ENCODE peak calls at places on chromosome 1, in five cellular contexts. One of them, this sample, is unnamed.

GRCh38 chr1:53442297-53442696 is 16.9 kb upstream of the DMRTB1 start:
- DNase-seq in K562: no peak
- DNase-seq in SK-N-SH: no peak
- DNase-seq in H1: peak; percentile 41
- DNase-seq in GM12878: no peak
- DNase-seq in this sample: no peak

GRCh38 chr1:52562766-52563165 is 9.9 kb upstream of the TUT4 start:
- DNase-seq in GM12878: no peak
- DNase-seq in SK-N-SH: no peak
- DNase-seq in K562: no peak
- DNase-seq in H1: no peak
- DNase-seq in this sample: no peak

GRCh38 chr1:154970631-154971340 is at the start of gene SHC1:
- DNase-seq in GM12878: no peak
- DNase-seq in SK-N-SH: peak; percentile 90
- DNase-seq in K562: peak; percentile 94
- DNase-seq in H1: peak; percentile 90
- DNase-seq in this sample: no peak

GRCh38 chr1:55378582-55378981 is 163.4 kb upstream of the USP24 start:
- DNase-seq in K562: peak; percentile 52
- DNase-seq in H1: peak; percentile 84
- DNase-seq in GM12878: no peak
- DNase-seq in SK-N-SH: no peak
- DNase-seq in this sample: no peak

GRCh38 chr1:198726455-198726854 is 87.6 kb downstream of the PTPRC start:
- DNase-seq in H1: no peak
- DNase-seq in SK-N-SH: no peak
- DNase-seq in GM12878: no peak
- DNase-seq in K562: no peak
- DNase-seq in this sample: no peak

GRCh38 chr1:8494681-8495080 is 176.8 kb downstream of the SLC45A1 start:
- DNase-seq in SK-N-SH: no peak
- DNase-seq in H1: no peak
- DNase-seq in GM12878: no peak
- DNase-seq in K562: no peak
- DNase-seq in this sample: no peak

GRCh38 chr1:28812669-28813468 is 899 bp downstream of the OPRD1 start:
- DNase-seq in H1: no peak
- DNase-seq in K562: no peak
- DNase-seq in SK-N-SH: peak; percentile 85
- DNase-seq in GM12878: no peak
- DNase-seq in this sample: no peak

GRCh38 chr1:56068210-56068609 is 511.2 kb downstream of the PLPP3 start:
- DNase-seq in H1: no peak
- DNase-seq in GM12878: no peak
- DNase-seq in K562: no peak
- DNase-seq in SK-N-SH: no peak
- DNase-seq in this sample: no peak

GRCh38 chr1:232005300-232005699 is 378.7 kb downstream of the DISC1 start:
- DNase-seq in H1: no peak
- DNase-seq in SK-N-SH: no peak
- DNase-seq in GM12878: no peak
- DNase-seq in K562: no peak
- DNase-seq in this sample: no peak

GRCh38 chr1:24966724-24967346 is 36.8 kb upstream of the RUNX3 start:
- DNase-seq in SK-N-SH: no peak
- DNase-seq in GM12878: peak; percentile 73
- DNase-seq in H1: no peak
- DNase-seq in K562: peak; percentile 60
- DNase-seq in this sample: peak; percentile 86

GRCh38 chr1:65389296-65389695 is 31.2 kb upstream of the LEPR start:
- DNase-seq in SK-N-SH: no peak
- DNase-seq in H1: no peak
- DNase-seq in K562: no peak
- DNase-seq in GM12878: no peak
- DNase-seq in this sample: no peak

GRCh38 chr1:159040893-159041724 is 31.4 kb downstream of the IFI16 start:
- DNase-seq in H1: no peak
- DNase-seq in GM12878: no peak
- DNase-seq in SK-N-SH: no peak
- DNase-seq in K562: no peak
- DNase-seq in this sample: no peak

GRCh38 chr1:228964178-228964819 is 229.0 kb downstream of the RHOU start:
- DNase-seq in GM12878: no peak
- DNase-seq in H1: no peak
- DNase-seq in K562: no peak
- DNase-seq in SK-N-SH: no peak
- DNase-seq in this sample: no peak

DNA sequence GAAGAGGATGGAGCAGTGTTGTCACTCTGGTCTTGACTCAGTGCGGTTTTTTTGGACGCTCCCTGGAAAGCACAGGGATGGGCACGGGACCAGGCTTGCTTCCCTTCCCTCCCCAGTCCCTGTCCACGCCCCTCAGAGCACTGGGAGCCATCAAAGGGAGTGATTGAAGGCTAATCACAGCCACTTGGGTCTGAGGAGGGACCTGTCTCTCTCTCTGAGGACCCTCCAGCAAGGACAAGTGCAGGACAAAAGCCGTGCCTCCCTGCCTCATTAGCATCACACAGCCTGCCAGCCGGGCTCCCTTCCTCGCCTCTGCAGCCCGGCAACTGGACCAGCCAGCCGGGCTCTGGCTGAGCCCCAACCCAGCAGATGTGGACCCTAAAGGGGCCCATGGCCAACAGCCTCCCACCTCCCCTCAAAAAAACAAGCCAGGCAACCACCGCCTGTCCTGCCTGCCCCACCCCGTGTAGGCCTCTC is 18.6 kb upstream of the PDZK1IP1 start:
- DNase-seq in H1: peak; percentile 74
- DNase-seq in SK-N-SH: no peak
- DNase-seq in K562: no peak
- DNase-seq in GM12878: no peak
- DNase-seq in this sample: no peak
- H3K27me3 ChIP-seq in H1: peaks cover 37% of the 10 kb centered on the region
- H3K27me3 ChIP-seq in SK-N-SH: peaks cover 10% of the 10 kb centered on the region
- H3K27me3 ChIP-seq in K562: no peaks in the 10 kb centered on the region
- H3K27me3 ChIP-seq in GM12878: peaks cover 1% of the 10 kb centered on the region
- H3K27me3 ChIP-seq in this sample: peaks cover 6% of the 10 kb centered on the region

GRCh38 chr1:31760422-31760900 is 3.7 kb downstream of the ADGRB2 start:
- DNase-seq in GM12878: no peak
- DNase-seq in SK-N-SH: peak; percentile 56
- DNase-seq in H1: no peak
- DNase-seq in K562: no peak
- DNase-seq in this sample: no peak
- TF ChIP-seq GABPA in GM12878: no peak
- TF ChIP-seq GABPA in SK-N-SH: no peak
- TF ChIP-seq GABPA in H1: no peak
- TF ChIP-seq GABPA in K562: no peak
- TF ChIP-seq GABPA in this sample: no peak

DNA sequence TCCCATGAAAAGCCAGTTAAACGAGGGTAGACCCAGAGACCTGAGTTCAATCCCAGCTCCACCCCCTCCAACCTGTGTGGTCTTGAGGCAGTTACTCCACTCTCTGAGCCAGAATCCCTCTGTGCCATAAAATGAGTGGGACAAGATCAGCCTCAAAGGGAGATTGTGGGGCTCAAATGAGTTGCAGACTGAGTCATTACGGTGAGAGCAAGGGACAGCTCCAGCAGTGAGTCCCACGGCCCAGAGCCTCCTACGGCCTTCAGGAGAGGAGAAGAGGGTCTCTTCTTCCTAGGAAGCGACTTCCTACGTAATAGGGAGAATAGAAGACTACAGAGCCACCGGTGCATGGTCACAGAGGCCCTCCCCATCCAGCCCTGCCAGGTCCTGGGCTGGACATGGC is 6.7 kb upstream of the CAMK2N1 start:
- DNase-seq in H1: no peak
- DNase-seq in K562: no peak
- DNase-seq in SK-N-SH: peak; percentile 6
- DNase-seq in GM12878: no peak
- DNase-seq in this sample: no peak
- H3K27ac ChIP-seq in H1: no peak overlapping the region
- H3K27ac ChIP-seq in K562: no peak overlapping the region
- H3K27ac ChIP-seq in SK-N-SH: no peak overlapping the region
- H3K27ac ChIP-seq in GM12878: no peak overlapping the region
- H3K27ac ChIP-seq in this sample: no peak overlapping the region

DNA sequence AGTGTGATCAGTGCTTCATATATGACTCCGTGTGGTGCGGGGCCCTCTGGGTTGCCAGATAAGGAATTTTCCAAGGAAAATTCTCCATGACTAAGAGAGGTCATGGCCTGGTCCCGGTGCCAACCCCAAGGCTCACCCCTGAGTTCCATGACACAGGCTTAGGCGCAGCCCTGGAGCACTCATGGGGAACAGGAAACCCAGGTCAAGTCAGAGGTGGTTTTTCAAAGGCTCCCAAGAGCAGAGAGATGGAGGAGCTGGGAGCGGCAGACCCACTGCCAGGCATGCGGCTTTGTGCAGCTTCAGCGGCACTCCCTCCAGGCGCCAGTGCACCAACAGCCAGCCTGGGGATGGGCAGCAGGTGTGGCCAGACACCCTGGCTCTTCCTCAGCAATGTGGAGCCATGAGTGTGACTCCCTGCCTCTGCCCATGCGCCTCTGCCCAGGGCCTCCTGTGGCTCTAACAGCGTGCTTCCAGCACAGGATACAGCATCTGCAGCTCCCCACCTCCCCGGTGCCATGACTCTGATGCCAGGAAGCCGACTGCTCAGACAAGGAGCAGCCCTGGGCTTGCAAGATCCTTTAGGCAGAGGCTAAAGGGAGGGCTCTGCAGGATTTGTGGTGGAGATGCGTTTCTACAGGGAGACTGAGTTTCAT is 47.3 kb downstream of the GPR161 start:
- DNase-seq in H1: no peak
- DNase-seq in GM12878: no peak
- DNase-seq in SK-N-SH: no peak
- DNase-seq in K562: no peak
- DNase-seq in this sample: no peak
- H3K27me3 ChIP-seq in H1: no peaks in the 10 kb centered on the region
- H3K27me3 ChIP-seq in GM12878: peaks cover 1% of the 10 kb centered on the region
- H3K27me3 ChIP-seq in SK-N-SH: no peaks in the 10 kb centered on the region
- H3K27me3 ChIP-seq in K562: peaks cover 15% of the 10 kb centered on the region
- H3K27me3 ChIP-seq in this sample: no peaks in the 10 kb centered on the region

GRCh38 chr1:167093863-167094516 is at the start of gene STYXL2:
- DNase-seq in K562: no peak
- DNase-seq in H1: no peak
- DNase-seq in SK-N-SH: no peak
- DNase-seq in GM12878: no peak
- DNase-seq in this sample: no peak
- TF ChIP-seq GABPA in K562: no peak
- TF ChIP-seq GABPA in H1: no peak
- TF ChIP-seq GABPA in SK-N-SH: no peak
- TF ChIP-seq GABPA in GM12878: no peak
- TF ChIP-seq GABPA in this sample: no peak

DNA sequence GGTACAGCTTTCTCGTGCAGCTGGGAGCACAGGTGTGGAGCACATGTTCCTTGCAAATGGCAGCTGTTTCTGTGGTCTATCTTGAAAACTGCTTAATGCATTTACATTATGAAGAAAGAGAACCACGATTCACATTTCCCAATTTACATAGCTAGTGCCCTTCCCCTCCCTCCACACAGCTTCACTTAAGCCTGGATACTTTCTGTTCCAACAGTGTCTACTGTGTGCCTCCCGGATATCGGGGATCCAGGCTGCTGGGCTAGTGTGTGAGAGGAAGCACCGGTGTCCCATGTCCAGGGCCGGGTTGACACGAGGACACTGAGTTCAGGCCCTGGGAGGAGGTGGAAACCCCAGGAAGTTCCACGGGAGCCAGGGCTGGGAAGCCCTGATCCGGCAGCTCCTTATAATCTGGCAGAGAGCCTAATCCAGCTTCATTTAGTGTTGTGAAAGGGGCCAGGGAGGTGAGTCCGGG is 31.7 kb downstream of the TMCC2 start:
- DNase-seq in GM12878: no peak
- DNase-seq in K562: no peak
- DNase-seq in H1: no peak
- DNase-seq in SK-N-SH: no peak
- DNase-seq in this sample: no peak
- H3K27ac ChIP-seq in GM12878: no peak overlapping the region
- H3K27ac ChIP-seq in K562: no peak overlapping the region
- H3K27ac ChIP-seq in H1: no peak overlapping the region
- H3K27ac ChIP-seq in SK-N-SH: no peak overlapping the region
- H3K27ac ChIP-seq in this sample: no peak overlapping the region